ENCODE peak calls at places on chromosomes 16 and 17, in five cellular contexts. One of them, this sample, is unnamed.

GRCh38 chr16:14669776-14670175 is 24.3 kb downstream of the PLA2G10 start:
- DNase-seq in mammary epithelial cell: no peak
- DNase-seq in GM23338: peak; percentile 31
- DNase-seq in HCT116: no peak
- DNase-seq in PC-9: no peak
- DNase-seq in this sample: no peak

GRCh38 chr16:23959069-23959800 is 123.5 kb downstream of the PRKCB start:
- DNase-seq in mammary epithelial cell: no peak
- DNase-seq in GM23338: no peak
- DNase-seq in HCT116: no peak
- DNase-seq in PC-9: no peak
- DNase-seq in this sample: no peak

GRCh38 chr16:79713609-79714309 is 113.2 kb upstream of the MAF start:
- DNase-seq in mammary epithelial cell: no peak
- DNase-seq in GM23338: no peak
- DNase-seq in HCT116: no peak
- DNase-seq in PC-9: no peak
- DNase-seq in this sample: no peak

GRCh38 chr17:76866774-76867577 is 1.2 kb upstream of the MGAT5B start:
- DNase-seq in mammary epithelial cell: peak; percentile 49
- DNase-seq in GM23338: no peak
- DNase-seq in HCT116: no peak
- DNase-seq in PC-9: no peak
- DNase-seq in this sample: no peak

GRCh38 chr16:81905277-81905676 is 106.0 kb downstream of the SDR42E1 start:
- DNase-seq in mammary epithelial cell: no peak
- DNase-seq in GM23338: peak; percentile 71
- DNase-seq in HCT116: no peak
- DNase-seq in PC-9: no peak
- DNase-seq in this sample: no peak

GRCh38 chr16:21117567-21117966 is 33.1 kb downstream of the DNAH3 start:
- DNase-seq in mammary epithelial cell: no peak
- DNase-seq in GM23338: no peak
- DNase-seq in HCT116: no peak
- DNase-seq in PC-9: no peak
- DNase-seq in this sample: no peak

GRCh38 chr16:4090476-4090875 is 25.8 kb downstream of the ADCY9 start:
- DNase-seq in mammary epithelial cell: no peak
- DNase-seq in GM23338: no peak
- DNase-seq in HCT116: no peak
- DNase-seq in PC-9: no peak
- DNase-seq in this sample: no peak

GRCh38 chr17:67151717-67152116 is 93.3 kb downstream of the HELZ start:
- DNase-seq in mammary epithelial cell: peak; percentile 85
- DNase-seq in GM23338: no peak
- DNase-seq in HCT116: peak; percentile 16
- DNase-seq in PC-9: no peak
- DNase-seq in this sample: no peak

GRCh38 chr16:8959921-8960787 is 3.6 kb downstream of the USP7 start:
- DNase-seq in mammary epithelial cell: no peak
- DNase-seq in GM23338: peak; percentile 54
- DNase-seq in HCT116: no peak
- DNase-seq in PC-9: no peak
- DNase-seq in this sample: no peak

GRCh38 chr16:57795431-57795878 is 6.8 kb downstream of the KIFC3 start:
- DNase-seq in mammary epithelial cell: peak; percentile 71
- DNase-seq in GM23338: peak; percentile 86
- DNase-seq in HCT116: peak; percentile 53
- DNase-seq in PC-9: peak; percentile 76
- DNase-seq in this sample: no peak

GRCh38 chr17:66630379-66630778 is 204.5 kb upstream of the CACNG5 start:
- DNase-seq in mammary epithelial cell: no peak
- DNase-seq in GM23338: no peak
- DNase-seq in HCT116: no peak
- DNase-seq in PC-9: no peak
- DNase-seq in this sample: no peak

DNA sequence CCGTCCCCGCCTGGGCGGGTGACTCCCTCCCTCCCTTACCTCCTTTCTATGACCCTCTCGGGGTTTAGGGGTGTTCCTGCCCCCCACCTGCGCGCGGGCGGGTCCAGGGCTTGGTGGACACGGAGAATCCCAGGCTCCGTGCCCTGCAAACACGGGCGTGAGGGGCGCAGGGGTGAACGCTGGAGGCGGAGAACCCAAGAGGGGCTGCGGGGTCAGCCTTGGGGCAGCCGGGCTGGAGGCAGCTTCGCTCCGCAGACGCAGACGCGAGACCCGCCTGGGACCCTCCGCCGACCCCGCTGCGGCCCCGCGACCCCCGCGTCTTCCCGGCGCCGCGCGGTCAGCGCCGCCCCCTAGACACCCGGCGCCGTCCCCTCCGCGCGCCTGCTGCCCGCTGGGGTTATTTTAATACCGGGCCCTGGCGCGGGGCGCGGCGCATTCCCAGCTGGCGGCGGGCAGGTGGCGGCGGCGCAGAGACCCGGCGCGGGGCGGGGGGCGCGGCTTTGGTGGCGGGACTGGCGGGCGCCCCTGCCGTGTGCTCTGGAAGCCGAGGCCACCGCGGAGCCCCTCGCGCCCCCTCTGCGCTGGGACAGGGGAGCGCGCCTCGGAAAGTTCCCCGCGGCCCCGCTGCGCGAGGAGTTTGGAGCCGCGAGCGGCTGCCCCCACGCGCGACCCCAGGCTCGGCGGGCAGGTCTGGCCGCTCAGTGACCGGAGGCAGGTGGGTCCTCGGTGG is at the start of gene UTS2R:
- DNase-seq in mammary epithelial cell: no peak
- DNase-seq in GM23338: peak; percentile 69
- DNase-seq in HCT116: no peak
- DNase-seq in PC-9: no peak
- DNase-seq in this sample: no peak
- TF ChIP-seq EZH2 in mammary epithelial cell: no peak
- TF ChIP-seq EZH2 in GM23338: peak; percentile 49
- TF ChIP-seq EZH2 in HCT116: no peak
- TF ChIP-seq EZH2 in PC-9: no peak
- TF ChIP-seq EZH2 in this sample: no peak

GRCh38 chr17:81803728-81804558 is at the start of gene GCGR:
- DNase-seq in mammary epithelial cell: no peak
- DNase-seq in GM23338: peak; percentile 35
- DNase-seq in HCT116: no peak
- DNase-seq in PC-9: no peak
- DNase-seq in this sample: no peak
- TF ChIP-seq EZH2 in mammary epithelial cell: peak; percentile 39
- TF ChIP-seq EZH2 in GM23338: no peak
- TF ChIP-seq EZH2 in HCT116: no peak
- TF ChIP-seq EZH2 in PC-9: no peak
- TF ChIP-seq EZH2 in this sample: no peak

DNA sequence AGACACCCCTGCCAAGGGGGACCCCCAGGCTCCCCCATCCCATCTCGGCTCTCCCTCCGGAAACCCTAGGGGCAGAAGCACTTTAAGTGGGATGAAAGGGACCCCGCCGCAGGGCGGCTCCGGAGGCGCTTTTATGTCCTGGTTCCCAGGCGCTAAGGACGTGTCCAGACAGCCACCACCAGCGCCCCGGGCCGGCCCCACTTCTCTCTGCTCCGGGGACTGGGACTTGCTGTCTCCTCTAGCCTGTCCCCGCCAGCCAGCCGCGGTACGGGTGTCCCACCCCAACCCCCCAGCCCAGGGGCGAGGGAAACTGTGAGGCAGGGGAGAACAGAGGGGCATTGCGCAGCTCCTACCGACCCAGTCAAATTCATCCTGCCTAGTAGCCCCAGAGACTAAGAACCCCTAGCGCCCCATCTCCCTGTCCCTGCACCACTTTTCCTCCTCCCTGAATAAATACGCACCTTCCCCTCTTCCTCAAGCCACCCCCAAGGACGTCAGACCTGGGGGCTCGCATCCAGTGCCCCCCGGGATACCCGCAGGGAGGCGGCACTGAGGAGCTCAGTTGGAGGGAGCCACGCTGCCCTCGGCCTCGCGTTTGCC is 4.1 kb downstream of the SP6 start:
- DNase-seq in mammary epithelial cell: no peak
- DNase-seq in GM23338: peak; percentile 63
- DNase-seq in HCT116: no peak
- DNase-seq in PC-9: no peak
- DNase-seq in this sample: no peak
- TF ChIP-seq EZH2 in mammary epithelial cell: no peak
- TF ChIP-seq EZH2 in GM23338: peak; percentile 54
- TF ChIP-seq EZH2 in HCT116: no peak
- TF ChIP-seq EZH2 in PC-9: no peak
- TF ChIP-seq EZH2 in this sample: peak; percentile 16

GRCh38 chr17:43175213-43176118 is 4.5 kb downstream of the NBR1 start:
- DNase-seq in mammary epithelial cell: peak; percentile 26
- DNase-seq in GM23338: no peak
- DNase-seq in HCT116: no peak
- DNase-seq in PC-9: no peak
- DNase-seq in this sample: no peak

GRCh38 chr17:43169561-43170139 is 1.4 kb upstream of the NBR1 start:
- DNase-seq in mammary epithelial cell: no peak
- DNase-seq in GM23338: peak; percentile 57
- DNase-seq in HCT116: no peak
- DNase-seq in PC-9: peak; percentile 63
- DNase-seq in this sample: no peak

GRCh38 chr17:43170766-43171681 is at the start of gene NBR1:
- DNase-seq in mammary epithelial cell: peak; percentile 97
- DNase-seq in GM23338: peak; percentile 99
- DNase-seq in HCT116: peak; percentile 99
- DNase-seq in PC-9: peak; percentile 93
- DNase-seq in this sample: peak; percentile 94

GRCh38 chr17:43170140-43170765 is 761 bp upstream of the NBR1 start:
- DNase-seq in mammary epithelial cell: peak; percentile 96
- DNase-seq in GM23338: peak; percentile 99
- DNase-seq in HCT116: peak; percentile 96
- DNase-seq in PC-9: peak; percentile 95
- DNase-seq in this sample: peak; percentile 78

DNA sequence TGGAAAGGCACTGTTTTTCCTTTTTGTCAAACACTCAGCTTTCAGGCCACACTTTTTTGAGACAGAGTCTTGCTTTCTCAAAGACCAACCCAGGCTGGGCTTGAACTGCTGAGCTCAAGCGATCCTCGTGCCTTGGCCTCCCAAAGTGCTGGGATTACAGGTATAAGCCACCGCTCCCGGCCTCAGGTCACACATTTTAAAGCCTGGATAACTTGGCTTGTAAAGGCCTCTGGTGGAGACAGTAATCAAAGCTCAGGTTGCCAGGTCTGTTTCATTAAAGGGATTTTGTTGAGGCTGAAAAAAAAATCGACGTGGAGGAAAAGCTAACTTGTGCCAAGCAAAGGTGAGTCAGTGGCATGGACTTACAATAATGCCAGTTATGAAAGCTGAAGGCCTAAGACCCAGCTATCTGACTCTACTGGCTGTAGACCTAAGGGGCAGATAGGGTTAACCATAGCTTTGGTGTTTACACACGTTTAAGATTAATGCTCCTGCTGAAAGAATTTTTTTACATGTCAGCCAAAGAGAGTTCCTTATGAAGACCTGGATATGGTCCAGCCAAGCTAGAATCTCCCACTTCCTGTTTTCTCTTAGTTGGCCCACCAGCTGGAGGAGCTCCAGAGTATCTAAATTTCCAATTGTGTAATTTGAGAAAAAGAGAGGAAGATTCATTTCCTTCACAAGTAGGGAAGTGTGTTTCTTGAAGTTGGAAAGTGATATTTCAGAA is 910 bp downstream of the NBR1 start:
- DNase-seq in mammary epithelial cell: peak; percentile 88
- DNase-seq in GM23338: peak; percentile 34
- DNase-seq in HCT116: peak; percentile 50
- DNase-seq in PC-9: peak; percentile 99
- DNase-seq in this sample: peak; percentile 52
- TF ChIP-seq EZH2 in mammary epithelial cell: no peak
- TF ChIP-seq EZH2 in GM23338: no peak
- TF ChIP-seq EZH2 in HCT116: no peak
- TF ChIP-seq EZH2 in PC-9: no peak
- TF ChIP-seq EZH2 in this sample: no peak

DNA sequence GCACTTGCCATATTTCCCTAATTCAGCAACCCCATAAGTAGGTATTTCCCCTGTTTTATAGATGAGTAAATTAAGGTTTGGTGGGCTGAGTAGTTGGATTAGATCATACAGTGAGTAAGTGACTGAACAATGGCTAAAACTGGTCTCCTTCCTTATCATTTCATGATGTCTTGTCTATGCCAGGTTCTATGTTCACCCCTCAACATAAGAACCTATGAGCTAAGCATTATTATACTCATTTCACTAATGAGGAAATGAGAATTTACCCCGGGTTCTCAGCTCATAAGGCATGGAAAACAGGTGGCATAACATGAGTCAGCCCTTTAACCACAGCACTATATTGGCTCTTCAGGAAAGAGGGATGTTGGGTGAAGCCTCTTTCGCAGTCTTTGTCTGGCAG is 68.1 kb upstream of the GAS7 start:
- DNase-seq in mammary epithelial cell: no peak
- DNase-seq in GM23338: no peak
- DNase-seq in HCT116: no peak
- DNase-seq in PC-9: no peak
- DNase-seq in this sample: no peak
- TF ChIP-seq EZH2 in mammary epithelial cell: no peak
- TF ChIP-seq EZH2 in GM23338: no peak
- TF ChIP-seq EZH2 in HCT116: no peak
- TF ChIP-seq EZH2 in PC-9: no peak
- TF ChIP-seq EZH2 in this sample: no peak

GRCh38 chr17:34584805-34585416 is 5.5 kb downstream of the TMEM132E start:
- DNase-seq in mammary epithelial cell: peak; percentile 15
- DNase-seq in GM23338: peak; percentile 48
- DNase-seq in HCT116: no peak
- DNase-seq in PC-9: peak; percentile 39
- DNase-seq in this sample: no peak
- TF ChIP-seq EZH2 in mammary epithelial cell: no peak
- TF ChIP-seq EZH2 in GM23338: no peak
- TF ChIP-seq EZH2 in HCT116: no peak
- TF ChIP-seq EZH2 in PC-9: no peak
- TF ChIP-seq EZH2 in this sample: no peak

DNA sequence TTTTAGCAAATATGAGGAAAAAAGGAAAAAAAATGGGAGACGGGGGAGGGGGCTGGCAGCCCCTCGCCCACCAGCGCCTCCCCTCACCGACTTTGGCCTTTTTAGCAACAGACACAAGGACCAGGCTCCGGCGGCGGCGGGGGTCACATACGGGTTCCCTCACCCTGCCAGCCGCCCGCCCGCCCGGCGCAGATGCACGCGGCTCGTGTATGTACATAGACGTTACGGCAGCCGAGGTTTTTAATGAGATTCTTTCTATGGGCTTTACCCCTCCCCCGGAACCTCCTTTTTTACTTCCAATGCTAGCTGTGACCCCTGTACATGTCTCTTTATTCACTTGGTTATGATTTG is 1.2 kb upstream of the TMEM88 start:
- DNase-seq in mammary epithelial cell: no peak
- DNase-seq in GM23338: peak; percentile 63
- DNase-seq in HCT116: no peak
- DNase-seq in PC-9: no peak
- DNase-seq in this sample: no peak
- TF ChIP-seq EZH2 in mammary epithelial cell: no peak
- TF ChIP-seq EZH2 in GM23338: peak; percentile 69
- TF ChIP-seq EZH2 in HCT116: no peak
- TF ChIP-seq EZH2 in PC-9: no peak
- TF ChIP-seq EZH2 in this sample: no peak

This sample was measured in SK-N-MC.